ENCODE peak calls at places on chromosomes 3 and 15, in six cellular contexts. Y is neuronal stem cell, I is H1, C is H9, O is mesendoderm, H is IMR-90. D is an unnamed sample.

GRCh38 chr3:158935846-158936245 is 134.0 kb downstream of the MFSD1 start:
- DNase-seq in I (no peak), C (no peak), O (peak), Y (no peak), H (no peak), D (no peak)

GRCh38 chr15:95262866-95263564 is 1031.7 kb downstream of the MCTP2 start:
- DNase-seq in H (peak), O (no peak), C (no peak), I (no peak), Y (no peak), D (no peak)

GRCh38 chr3:190012314-190012782 is 108.3 kb downstream of the P3H2 start:
- DNase-seq in H (peak), I (no peak), C (no peak), Y (peak), O (peak), D (peak)

GRCh38 chr3:50714953-50715352 is 40.2 kb downstream of the DOCK3 start:
- DNase-seq in C (no peak), O (no peak), H (no peak), Y (no peak), I (no peak), D (no peak)

GRCh38 chr3:123576119-123576518 is 8.7 kb downstream of the HACD2 start:
- DNase-seq in Y (no peak), H (peak), I (no peak), C (no peak), O (no peak), D (no peak)

GRCh38 chr3:42036483-42036823 is 54.7 kb upstream of the TRAK1 start:
- DNase-seq in O (peak), H (peak), Y (no peak), C (no peak), I (no peak), D (peak)

GRCh38 chr3:7695067-7695466 is 806.6 kb upstream of the LMCD1 start:
- DNase-seq in H (no peak), I (no peak), Y (no peak), C (no peak), O (peak), D (no peak)

GRCh38 chr3:198071602-198072285 is 111.7 kb downstream of the LMLN start:
- DNase-seq in Y (peak), O (peak), C (peak), H (peak), I (no peak), D (peak)

GRCh38 chr3:188486952-188487351 is 333.0 kb downstream of the LPP start:
- DNase-seq in H (no peak), C (no peak), O (no peak), Y (no peak), I (no peak), D (no peak)

GRCh38 chr3:30513374-30514152 is 92.8 kb upstream of the TGFBR2 start:
- DNase-seq in Y (no peak), I (no peak), O (no peak), H (no peak), C (no peak), D (no peak)

GRCh38 chr15:86634992-86635608 is 555.4 kb downstream of the AGBL1 start:
- DNase-seq in I (no peak), H (no peak), C (no peak), O (no peak), Y (no peak), D (no peak)

GRCh38 chr3:156626104-156626503 is 48.3 kb upstream of the TIPARP start:
- DNase-seq in C (no peak), O (no peak), Y (no peak), I (no peak), H (no peak), D (no peak)

GRCh38 chr3:171347017-171347979 is 112.9 kb downstream of the TNIK start:
- DNase-seq in O (peak), I (no peak), H (peak), Y (no peak), C (no peak), D (peak)

GRCh38 chr15:43648649-43649429 is at the start of gene CATSPER2:
- DNase-seq in O (no peak), Y (no peak), I (no peak), C (peak), H (no peak), D (no peak)

GRCh38 chr15:85955501-85956391 is 123.9 kb upstream of the AGBL1 start:
- DNase-seq in O (peak), Y (no peak), I (no peak), C (no peak), H (no peak), D (peak)

GRCh38 chr3:144085964-144086363 is 114.3 kb downstream of the DIPK2A start:
- DNase-seq in H (peak), O (no peak), Y (no peak), C (no peak), I (no peak), D (peak)

GRCh38 chr3:159187232-159187631 is 385.4 kb downstream of the MFSD1 start:
- DNase-seq in O (no peak), Y (no peak), C (no peak), I (no peak), H (no peak), D (no peak)

GRCh38 chr15:88896339-88897033 is 1.1 kb upstream of the HAPLN3 start:
- DNase-seq in I (no peak), Y (no peak), O (no peak), C (no peak), H (no peak), D (no peak)

GRCh38 chr3:15768421-15769255 is 29.1 kb downstream of the ANKRD28 start:
- DNase-seq in Y (no peak), H (peak), C (no peak), O (peak), I (no peak), D (peak)

GRCh38 chr3:105521803-105522202 is 155.1 kb downstream of the ALCAM start:
- DNase-seq in I (no peak), H (no peak), C (no peak), Y (no peak), O (no peak), D (no peak)

GRCh38 chr15:70892912-70893560 is 410 bp downstream of the LRRC49 start:
- DNase-seq in Y (no peak), H (peak), I (no peak), O (peak), C (no peak), D (peak)

GRCh38 chr3:18008706-18009363 is 266.4 kb upstream of the TBC1D5 start:
- DNase-seq in O (no peak), I (no peak), C (no peak), H (no peak), Y (no peak), D (no peak)

GRCh38 chr15:56963719-56964118 is 45.3 kb downstream of the TCF12 start:
- DNase-seq in H (no peak), O (peak), I (no peak), C (no peak), Y (no peak), D (no peak)

GRCh38 chr3:101203411-101203810 is 117.0 kb downstream of the IMPG2 start:
- DNase-seq in C (no peak), O (no peak), I (no peak), H (peak), Y (no peak), D (no peak)

GRCh38 chr3:128620268-128620691 is 30.3 kb downstream of the RPN1 start:
- DNase-seq in H (no peak), C (no peak), O (no peak), I (no peak), Y (no peak), D (peak)

GRCh38 chr15:92949604-92950249 is 49.6 kb downstream of the CHD2 start:
- DNase-seq in Y (no peak), I (no peak), O (peak), C (peak), H (no peak), D (no peak)

GRCh38 chr3:49673715-49674490 is at the start of gene APEH:
- DNase-seq in O (peak), Y (peak), C (peak), H (peak), I (peak), D (peak)

GRCh38 chr15:71278989-71279756 is 163.9 kb downstream of the THSD4 start:
- DNase-seq in C (no peak), H (peak), Y (no peak), O (no peak), I (no peak), D (peak)

GRCh38 chr15:93298901-93299300 is 209.9 kb upstream of the RGMA start:
- DNase-seq in H (no peak), O (no peak), Y (no peak), I (no peak), C (no peak), D (no peak)

GRCh38 chr3:45211466-45212094 is 14.5 kb downstream of the TMEM158 start:
- DNase-seq in O (no peak), C (no peak), H (no peak), I (no peak), Y (no peak), D (no peak)

GRCh38 chr15:71810256-71811035 is at the start of gene NR2E3:
- DNase-seq in C (no peak), I (no peak), Y (no peak), O (peak), H (no peak), D (no peak)

GRCh38 chr3:42116466-42116865 is 25.3 kb downstream of the TRAK1 start:
- DNase-seq in I (no peak), H (peak), Y (no peak), O (no peak), C (no peak), D (no peak)

GRCh38 chr15:92879949-92880725 is 20.0 kb upstream of the CHD2 start:
- DNase-seq in H (no peak), I (no peak), C (no peak), O (no peak), Y (no peak), D (no peak)

GRCh38 chr3:195595778-195596531 is 12.2 kb upstream of the APOD start:
- DNase-seq in O (no peak), C (no peak), H (no peak), I (no peak), Y (no peak), D (no peak)

GRCh38 chr15:67072442-67072841 is 7.0 kb downstream of the SMAD3 start:
- DNase-seq in C (no peak), H (peak), O (no peak), Y (no peak), I (no peak), D (no peak)

GRCh38 chr15:42133892-42134502 is 22.4 kb downstream of the PLA2G4F start:
- DNase-seq in Y (no peak), O (peak), C (peak), H (peak), I (peak), D (peak)

GRCh38 chr3:131047582-131047981 is 20.9 kb downstream of the NEK11 start:
- DNase-seq in C (peak), O (peak), H (no peak), Y (no peak), I (no peak), D (no peak)

GRCh38 chr3:45592405-45592804 is 2.1 kb upstream of the LIMD1 start:
- DNase-seq in C (no peak), Y (no peak), I (no peak), O (no peak), H (no peak), D (no peak)

GRCh38 chr15:88385078-88385700 is 82.0 kb downstream of the MRPL46 start:
- DNase-seq in C (no peak), I (no peak), Y (no peak), O (no peak), H (peak), D (no peak)

DNA sequence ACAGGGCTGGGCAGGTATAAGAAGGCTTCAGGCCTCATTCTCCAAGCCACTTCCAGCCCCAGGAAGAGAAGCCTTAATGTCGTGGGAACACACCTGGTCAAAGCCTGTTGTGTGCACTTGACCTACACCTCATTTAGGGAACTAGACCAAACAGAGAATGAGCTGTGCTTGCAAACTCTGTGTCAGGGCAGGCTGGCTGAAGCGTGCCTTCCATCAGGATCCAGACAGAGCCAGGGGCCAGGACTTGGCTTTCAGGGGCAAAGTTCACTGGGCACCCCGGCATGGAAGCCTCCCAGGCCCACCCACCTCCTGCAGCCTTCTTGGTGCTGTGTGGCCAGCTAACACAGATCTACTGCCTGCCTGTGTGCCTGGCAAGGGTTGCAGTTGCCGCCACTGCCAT is 11.5 kb downstream of the RBPMS2 start:
- DNase-seq in Y (no peak), O (no peak), H (no peak), I (no peak), C (no peak), D (no peak)
- H2AK5ac ChIP-seq in Y (no peak), O (no peak), H (no peak), I (peak), C (no peak), D (no peak)

DNA sequence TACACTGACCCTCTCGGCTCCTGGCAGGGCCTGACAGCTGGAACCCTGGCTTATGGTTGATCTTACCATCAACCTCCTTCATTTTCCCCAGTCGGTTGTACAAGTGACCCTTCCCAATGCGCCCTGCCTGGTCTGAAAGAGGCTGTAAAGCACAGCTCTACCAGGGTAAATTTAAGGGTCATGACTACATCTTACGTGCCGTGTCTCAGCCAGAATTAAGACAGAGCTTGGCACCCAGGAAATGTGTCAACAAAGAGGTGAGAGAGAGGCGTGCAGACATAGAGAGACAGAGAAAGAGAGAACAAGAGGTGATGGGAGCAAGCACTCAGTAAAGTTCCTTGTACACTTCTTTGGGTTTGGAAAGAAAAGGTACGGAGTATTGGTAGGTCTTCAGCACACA is 28.8 kb downstream of the HOMER2 start:
- DNase-seq in C (no peak), Y (no peak), H (no peak), O (no peak), I (no peak), D (no peak)
- H3K23ac ChIP-seq in C (no peak), Y (no peak), H (no peak), O (peak), I (no peak), D (no peak)

GRCh38 chr15:90222538-90222937 is 11.2 kb downstream of the CIB1 start:
- DNase-seq in O (no peak), H (no peak), I (no peak), Y (no peak), C (no peak), D (no peak)

GRCh38 chr15:90221251-90221900 is 12.4 kb downstream of the CIB1 start:
- DNase-seq in I (peak), O (peak), H (peak), C (peak), Y (no peak), D (peak)

GRCh38 chr15:90217671-90218394 is 15.9 kb downstream of the CIB1 start:
- DNase-seq in Y (no peak), C (no peak), H (no peak), O (no peak), I (no peak), D (no peak)

GRCh38 chr15:90223441-90224165 is 10.1 kb downstream of the CIB1 start:
- DNase-seq in C (no peak), O (no peak), H (no peak), I (no peak), Y (no peak), D (no peak)

DNA sequence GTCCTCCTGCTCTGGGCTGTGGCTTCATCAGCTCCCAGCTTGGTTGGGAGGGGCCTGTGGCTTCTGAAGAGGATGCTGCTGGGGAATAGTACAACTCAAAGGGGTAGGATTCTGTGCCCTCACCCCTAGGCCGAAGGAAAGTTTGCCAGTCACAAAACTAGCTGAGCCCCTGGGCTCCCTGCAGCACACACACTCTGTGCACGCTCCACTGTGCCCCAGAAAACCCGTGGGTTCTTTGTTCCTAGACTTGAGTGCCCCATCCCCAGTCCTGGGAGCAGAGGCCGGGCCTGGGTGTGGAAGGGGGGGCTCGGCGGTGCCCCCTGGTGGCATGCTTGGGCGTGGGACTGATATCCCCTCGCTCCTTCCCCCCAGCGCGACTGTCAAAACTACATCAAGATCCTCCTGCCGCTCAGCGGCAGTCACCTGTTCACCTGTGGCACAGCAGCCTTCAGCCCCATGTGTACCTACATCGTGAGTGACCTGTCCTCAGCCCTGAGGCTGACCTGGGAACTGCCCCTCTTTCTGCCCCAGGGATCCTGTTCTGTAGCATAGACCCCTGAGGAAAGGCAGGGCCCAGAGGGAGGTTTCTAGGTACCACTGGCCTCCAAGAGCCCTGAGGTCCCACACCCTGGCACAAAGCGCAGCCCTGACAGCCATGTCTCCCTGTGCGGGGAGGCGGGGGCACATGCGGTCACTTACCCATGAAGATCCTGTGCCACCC is 14.2 kb downstream of the CIB1 start:
- DNase-seq in C (peak), I (no peak), O (peak), H (no peak), Y (peak), D (peak)
- H2BK15ac ChIP-seq in C (peak), I (no peak), O (no peak), H (no peak), Y (no peak), D (no peak)

GRCh38 chr15:62907275-62907674 is 135.3 kb upstream of the TPM1 start:
- DNase-seq in C (no peak), I (no peak), O (no peak), H (no peak), Y (no peak), D (no peak)

GRCh38 chr15:62909257-62909656 is 133.3 kb upstream of the TPM1 start:
- DNase-seq in H (no peak), Y (no peak), I (no peak), C (no peak), O (no peak), D (no peak)

GRCh38 chr15:62914461-62915079 is 128.0 kb upstream of the TPM1 start:
- DNase-seq in Y (no peak), O (peak), C (no peak), I (no peak), H (no peak), D (no peak)

GRCh38 chr15:62912808-62913207 is 129.7 kb upstream of the TPM1 start:
- DNase-seq in O (peak), Y (no peak), I (no peak), H (no peak), C (peak), D (peak)

DNA sequence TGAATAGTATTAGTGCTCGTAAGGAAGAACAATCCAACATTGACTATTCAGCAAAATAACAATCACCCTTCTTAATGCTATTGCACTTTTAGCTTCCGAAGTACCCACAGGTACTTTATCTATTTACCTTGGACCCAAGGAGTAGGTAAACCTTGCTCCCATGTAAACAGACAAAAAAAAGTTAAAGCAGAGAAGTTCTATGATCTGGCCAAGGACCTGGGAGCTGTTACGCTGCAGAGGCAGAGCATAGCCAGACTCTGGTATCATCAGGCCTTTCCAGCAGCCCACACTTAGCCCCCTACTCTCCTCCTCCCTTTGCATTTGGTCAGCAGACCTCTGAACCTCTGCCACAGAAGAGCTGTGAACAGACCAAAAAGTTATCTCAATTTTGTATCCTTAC is 130.3 kb upstream of the TPM1 start:
- DNase-seq in Y (no peak), C (no peak), I (no peak), H (no peak), O (no peak), D (no peak)
- H2AK5ac ChIP-seq in Y (no peak), C (no peak), I (no peak), H (no peak), O (no peak), D (peak)

GRCh38 chr15:36491912-36492311 is 87.5 kb upstream of the CDIN1 start:
- DNase-seq in I (no peak), O (no peak), H (no peak), C (no peak), Y (no peak), D (no peak)
- H3K23ac ChIP-seq in I (no peak), O (no peak), H (no peak), C (no peak), Y (no peak), D (no peak)